ENCODE peak calls at places on chromosomes 13 and 19, in six cellular contexts. One of them, this sample, is unnamed. For H3K4me1 and H3K27me3, the result is how much of the 10 kb centered on the place peaks cover.

GRCh38 chr13:113098163-113098732 is 7.3 kb upstream of the F7 start:
- DNase-seq in K562: no peak
- DNase-seq in suprapubic skin: no peak
- DNase-seq in IMR-90: peak
- DNase-seq in pancreas: no peak
- DNase-seq in cardiac muscle cell: no peak
- DNase-seq in this sample: no peak

GRCh38 chr13:45333973-45334922 is 6.7 kb downstream of the TPT1 start:
- DNase-seq in cardiac muscle cell: peak
- DNase-seq in IMR-90: peak
- DNase-seq in suprapubic skin: no peak
- DNase-seq in K562: no peak
- DNase-seq in pancreas: no peak
- DNase-seq in this sample: peak

GRCh38 chr19:5914358-5914774 is 312 bp downstream of the CAPS start:
- DNase-seq in suprapubic skin: no peak
- DNase-seq in IMR-90: no peak
- DNase-seq in K562: no peak
- DNase-seq in pancreas: no peak
- DNase-seq in cardiac muscle cell: no peak
- DNase-seq in this sample: no peak

GRCh38 chr13:50448535-50448981 is 394.9 kb downstream of the DLEU7 start:
- DNase-seq in suprapubic skin: no peak
- DNase-seq in cardiac muscle cell: no peak
- DNase-seq in pancreas: no peak
- DNase-seq in IMR-90: no peak
- DNase-seq in K562: no peak
- DNase-seq in this sample: peak

GRCh38 chr19:10105241-10106099 is 692 bp upstream of the PPAN start:
- DNase-seq in suprapubic skin: no peak
- DNase-seq in cardiac muscle cell: no peak
- DNase-seq in IMR-90: no peak
- DNase-seq in K562: peak
- DNase-seq in pancreas: no peak
- DNase-seq in this sample: no peak

GRCh38 chr13:41985788-41986508 is 25.0 kb upstream of the VWA8 start:
- DNase-seq in cardiac muscle cell: no peak
- DNase-seq in K562: no peak
- DNase-seq in suprapubic skin: no peak
- DNase-seq in IMR-90: peak
- DNase-seq in pancreas: no peak
- DNase-seq in this sample: no peak

GRCh38 chr13:83716121-83716520 is 166.2 kb downstream of the SLITRK1 start:
- DNase-seq in cardiac muscle cell: no peak
- DNase-seq in pancreas: no peak
- DNase-seq in K562: no peak
- DNase-seq in IMR-90: no peak
- DNase-seq in suprapubic skin: no peak
- DNase-seq in this sample: no peak

GRCh38 chr19:54612428-54612827 is 17.9 kb upstream of the LILRB1 start:
- DNase-seq in suprapubic skin: no peak
- DNase-seq in IMR-90: no peak
- DNase-seq in pancreas: no peak
- DNase-seq in cardiac muscle cell: no peak
- DNase-seq in K562: no peak
- DNase-seq in this sample: no peak

GRCh38 chr13:74570834-74571233 is 436.6 kb upstream of the KLF12 start:
- DNase-seq in IMR-90: peak
- DNase-seq in cardiac muscle cell: peak
- DNase-seq in pancreas: no peak
- DNase-seq in suprapubic skin: no peak
- DNase-seq in K562: no peak
- DNase-seq in this sample: peak

GRCh38 chr13:98773053-98773452 is 20.6 kb upstream of the SLC15A1 start:
- DNase-seq in cardiac muscle cell: no peak
- DNase-seq in K562: no peak
- DNase-seq in IMR-90: no peak
- DNase-seq in suprapubic skin: no peak
- DNase-seq in pancreas: no peak
- DNase-seq in this sample: no peak

GRCh38 chr13:29428310-29428991 is 167.0 kb downstream of the SLC7A1 start:
- DNase-seq in suprapubic skin: no peak
- DNase-seq in K562: no peak
- DNase-seq in IMR-90: no peak
- DNase-seq in pancreas: no peak
- DNase-seq in cardiac muscle cell: peak
- DNase-seq in this sample: no peak

GRCh38 chr13:32902898-32903297 is 113.3 kb upstream of the KL start:
- DNase-seq in cardiac muscle cell: peak
- DNase-seq in IMR-90: peak
- DNase-seq in K562: no peak
- DNase-seq in suprapubic skin: peak
- DNase-seq in pancreas: peak
- DNase-seq in this sample: no peak

GRCh38 chr19:2252481-2253105 is 3.5 kb downstream of the AMH start:
- DNase-seq in pancreas: no peak
- DNase-seq in suprapubic skin: no peak
- DNase-seq in IMR-90: no peak
- DNase-seq in cardiac muscle cell: no peak
- DNase-seq in K562: no peak
- DNase-seq in this sample: no peak

GRCh38 chr19:53057904-53058579 is 13.5 kb downstream of the ERVV-2 start:
- DNase-seq in suprapubic skin: no peak
- DNase-seq in pancreas: peak
- DNase-seq in IMR-90: no peak
- DNase-seq in cardiac muscle cell: peak
- DNase-seq in K562: no peak
- DNase-seq in this sample: no peak

GRCh38 chr13:34076943-34077703 is 259.2 kb downstream of the RFC3 start:
- DNase-seq in IMR-90: peak
- DNase-seq in pancreas: no peak
- DNase-seq in suprapubic skin: no peak
- DNase-seq in K562: no peak
- DNase-seq in cardiac muscle cell: peak
- DNase-seq in this sample: peak

GRCh38 chr19:13267889-13268288 is 117.7 kb downstream of the IER2 start:
- DNase-seq in suprapubic skin: no peak
- DNase-seq in pancreas: no peak
- DNase-seq in K562: no peak
- DNase-seq in IMR-90: peak
- DNase-seq in cardiac muscle cell: no peak
- DNase-seq in this sample: no peak

GRCh38 chr19:1416014-1416841 is 8.8 kb downstream of the DAZAP1 start:
- DNase-seq in K562: no peak
- DNase-seq in cardiac muscle cell: no peak
- DNase-seq in pancreas: no peak
- DNase-seq in suprapubic skin: no peak
- DNase-seq in IMR-90: peak
- DNase-seq in this sample: no peak

GRCh38 chr19:47531640-47532387 is 17.0 kb upstream of the NAPA start:
- DNase-seq in K562: peak
- DNase-seq in pancreas: no peak
- DNase-seq in cardiac muscle cell: peak
- DNase-seq in suprapubic skin: no peak
- DNase-seq in IMR-90: no peak
- DNase-seq in this sample: no peak

GRCh38 chr19:44741258-44741731 is 7.2 kb upstream of the BCL3 start:
- DNase-seq in K562: no peak
- DNase-seq in suprapubic skin: no peak
- DNase-seq in IMR-90: no peak
- DNase-seq in cardiac muscle cell: peak
- DNase-seq in pancreas: no peak
- DNase-seq in this sample: peak

GRCh38 chr13:91145806-91146205 is 201.7 kb upstream of the MIR17HG start:
- DNase-seq in suprapubic skin: no peak
- DNase-seq in pancreas: no peak
- DNase-seq in cardiac muscle cell: no peak
- DNase-seq in IMR-90: no peak
- DNase-seq in K562: no peak
- DNase-seq in this sample: no peak

GRCh38 chr13:101523732-101524131 is 71.3 kb downstream of the ITGBL1 start:
- DNase-seq in K562: no peak
- DNase-seq in pancreas: no peak
- DNase-seq in IMR-90: peak
- DNase-seq in suprapubic skin: peak
- DNase-seq in cardiac muscle cell: peak
- DNase-seq in this sample: peak

GRCh38 chr13:66673401-66673800 is 556.7 kb downstream of the PCDH9 start:
- DNase-seq in pancreas: no peak
- DNase-seq in IMR-90: peak
- DNase-seq in suprapubic skin: no peak
- DNase-seq in cardiac muscle cell: peak
- DNase-seq in K562: no peak
- DNase-seq in this sample: peak

GRCh38 chr13:107202371-107203023 is 634.6 kb upstream of the ARGLU1 start:
- DNase-seq in IMR-90: peak
- DNase-seq in pancreas: no peak
- DNase-seq in K562: no peak
- DNase-seq in cardiac muscle cell: peak
- DNase-seq in suprapubic skin: no peak
- DNase-seq in this sample: peak

GRCh38 chr13:46831588-46832194 is 34.7 kb upstream of the ESD start:
- DNase-seq in K562: peak
- DNase-seq in pancreas: no peak
- DNase-seq in suprapubic skin: no peak
- DNase-seq in IMR-90: peak
- DNase-seq in cardiac muscle cell: peak
- DNase-seq in this sample: peak

GRCh38 chr13:97273341-97273831 is 51.3 kb downstream of the MBNL2 start:
- DNase-seq in K562: no peak
- DNase-seq in IMR-90: no peak
- DNase-seq in suprapubic skin: no peak
- DNase-seq in cardiac muscle cell: no peak
- DNase-seq in pancreas: no peak
- DNase-seq in this sample: peak
- H3K4me1 ChIP-seq in K562: under half
- H3K4me1 ChIP-seq in IMR-90: under half
- H3K4me1 ChIP-seq in suprapubic skin: half or more
- H3K4me1 ChIP-seq in cardiac muscle cell: under half
- H3K4me1 ChIP-seq in pancreas: under half
- H3K4me1 ChIP-seq in this sample: half or more

GRCh38 chr19:41601771-41602170 is 25.1 kb downstream of the CEACAM4 start:
- DNase-seq in pancreas: no peak
- DNase-seq in suprapubic skin: no peak
- DNase-seq in cardiac muscle cell: no peak
- DNase-seq in K562: no peak
- DNase-seq in IMR-90: no peak
- DNase-seq in this sample: no peak
- H3K27me3 ChIP-seq in pancreas: under half
- H3K27me3 ChIP-seq in suprapubic skin: under half
- H3K27me3 ChIP-seq in cardiac muscle cell: under half
- H3K27me3 ChIP-seq in K562: under half
- H3K27me3 ChIP-seq in IMR-90: under half
- H3K27me3 ChIP-seq in this sample: under half

DNA sequence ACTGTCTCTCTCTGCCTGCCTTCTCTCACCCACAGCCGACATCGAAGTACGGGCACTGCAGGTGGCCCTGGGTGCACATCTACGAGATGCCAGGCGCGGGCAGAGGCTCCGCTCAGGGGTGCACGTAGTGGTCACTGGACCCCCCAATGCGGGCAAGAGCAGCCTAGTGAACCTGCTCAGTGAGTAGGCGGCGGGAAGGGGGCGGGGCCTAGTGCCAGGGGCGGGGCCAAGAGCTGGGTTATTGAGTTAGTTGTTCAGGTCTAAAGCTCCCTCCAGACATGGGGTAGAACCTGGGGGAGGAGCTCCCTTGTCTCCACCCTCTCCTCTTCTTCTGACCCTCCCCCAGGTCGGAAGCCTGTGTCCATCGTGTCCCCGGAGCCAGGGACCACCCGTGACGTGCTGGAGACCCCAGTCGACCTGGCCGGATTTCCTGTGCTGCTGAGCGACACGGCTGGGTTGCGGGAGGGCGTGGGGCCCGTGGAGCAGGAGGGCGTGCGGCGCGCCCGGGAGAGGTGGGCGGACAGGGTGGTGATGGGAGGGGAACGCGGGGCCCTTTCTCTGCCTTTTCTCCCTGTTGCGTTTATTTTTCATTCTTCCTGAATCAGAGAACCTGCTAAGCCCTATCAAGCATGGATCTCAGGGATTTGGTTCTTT is 1.9 kb downstream of the GTPBP3 start:
- DNase-seq in IMR-90: no peak
- DNase-seq in suprapubic skin: peak
- DNase-seq in K562: peak
- DNase-seq in cardiac muscle cell: no peak
- DNase-seq in pancreas: no peak
- DNase-seq in this sample: no peak
- H3K27ac ChIP-seq in IMR-90: no peak
- H3K27ac ChIP-seq in suprapubic skin: no peak
- H3K27ac ChIP-seq in K562: no peak
- H3K27ac ChIP-seq in cardiac muscle cell: no peak
- H3K27ac ChIP-seq in pancreas: no peak
- H3K27ac ChIP-seq in this sample: no peak

GRCh38 chr13:109762791-109763190 is 23.6 kb downstream of the IRS2 start:
- DNase-seq in pancreas: no peak
- DNase-seq in suprapubic skin: no peak
- DNase-seq in IMR-90: no peak
- DNase-seq in cardiac muscle cell: no peak
- DNase-seq in K562: no peak
- DNase-seq in this sample: no peak

GRCh38 chr13:109767023-109767422 is 19.4 kb downstream of the IRS2 start:
- DNase-seq in IMR-90: no peak
- DNase-seq in suprapubic skin: no peak
- DNase-seq in pancreas: no peak
- DNase-seq in K562: no peak
- DNase-seq in cardiac muscle cell: no peak
- DNase-seq in this sample: no peak

GRCh38 chr13:109764474-109765292 is 21.7 kb downstream of the IRS2 start:
- DNase-seq in cardiac muscle cell: no peak
- DNase-seq in suprapubic skin: no peak
- DNase-seq in IMR-90: peak
- DNase-seq in pancreas: no peak
- DNase-seq in K562: no peak
- DNase-seq in this sample: peak

GRCh38 chr13:109761695-109762094 is 24.7 kb downstream of the IRS2 start:
- DNase-seq in pancreas: no peak
- DNase-seq in IMR-90: no peak
- DNase-seq in suprapubic skin: no peak
- DNase-seq in K562: no peak
- DNase-seq in cardiac muscle cell: no peak
- DNase-seq in this sample: peak

DNA sequence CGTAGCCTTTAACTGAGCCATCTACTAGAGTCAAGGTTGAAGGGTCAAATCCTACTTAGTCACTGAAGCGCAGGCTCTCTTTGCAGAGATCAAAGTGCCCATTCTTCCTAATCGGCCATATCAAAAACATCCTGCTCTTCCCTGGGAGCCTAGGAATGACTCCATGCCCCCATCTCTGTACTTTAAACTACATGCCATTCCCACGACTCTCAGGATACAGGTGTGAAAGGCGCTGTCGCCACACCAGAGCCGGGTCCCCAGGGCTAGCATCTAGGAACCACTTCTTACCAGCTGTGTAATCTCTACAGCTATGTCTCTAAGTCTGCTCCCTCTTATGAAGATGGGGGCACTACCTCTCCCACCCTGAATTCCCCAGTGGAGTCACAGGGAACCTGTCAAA is 22.3 kb downstream of the IRS2 start:
- DNase-seq in pancreas: no peak
- DNase-seq in suprapubic skin: no peak
- DNase-seq in K562: no peak
- DNase-seq in cardiac muscle cell: no peak
- DNase-seq in IMR-90: no peak
- DNase-seq in this sample: no peak
- H3K4me1 ChIP-seq in pancreas: under half
- H3K4me1 ChIP-seq in suprapubic skin: under half
- H3K4me1 ChIP-seq in K562: under half
- H3K4me1 ChIP-seq in cardiac muscle cell: under half
- H3K4me1 ChIP-seq in IMR-90: under half
- H3K4me1 ChIP-seq in this sample: under half

GRCh38 chr19:33229962-33230361 is 4.3 kb upstream of the SLC7A10 start:
- DNase-seq in pancreas: no peak
- DNase-seq in suprapubic skin: no peak
- DNase-seq in cardiac muscle cell: no peak
- DNase-seq in IMR-90: no peak
- DNase-seq in K562: no peak
- DNase-seq in this sample: no peak
- H3K27me3 ChIP-seq in pancreas: under half
- H3K27me3 ChIP-seq in suprapubic skin: half or more
- H3K27me3 ChIP-seq in cardiac muscle cell: half or more
- H3K27me3 ChIP-seq in IMR-90: under half
- H3K27me3 ChIP-seq in K562: under half
- H3K27me3 ChIP-seq in this sample: half or more